ENCODE peak calls at places on chromosomes 5 and 9, in four cellular contexts. B, N, C and X are unnamed samples.

GRCh38 chr9:82010711-82011110 is 22.1 kb downstream of the SPATA31D1 start:
- DNase-seq in B (no peak), N (no peak), C (no peak), X (no peak)

GRCh38 chr5:106076655-106077054 is 1594.1 kb downstream of the EFNA5 start:
- DNase-seq in B (no peak), N (no peak), C (no peak), X (no peak)

GRCh38 chr5:50709471-50709870 is 43.0 kb downstream of the PARP8 start:
- DNase-seq in B (no peak), N (no peak), C (no peak), X (no peak)

GRCh38 chr5:134570886-134571285 is 45.4 kb downstream of the JADE2 start:
- DNase-seq in B (no peak), N (no peak), C (no peak), X (no peak)

GRCh38 chr5:142823176-142823575 is 53.0 kb downstream of the ARHGAP26 start:
- DNase-seq in B (no peak), N (no peak), C (no peak), X (no peak)

GRCh38 chr9:96045811-96046210 is 170.3 kb downstream of the ERCC6L2 start:
- DNase-seq in B (no peak), N (no peak), C (no peak), X (no peak)

GRCh38 chr9:37036237-37037136 is 2.4 kb upstream of the PAX5 start:
- DNase-seq in B (peak; percentile 85), N (peak; percentile 76), C (no peak), X (peak; percentile 71)

GRCh38 chr9:33619666-33620404 is 95.8 kb downstream of the ANKRD18B start:
- DNase-seq in B (no peak), N (no peak), C (no peak), X (no peak)

GRCh38 chr5:159189310-159189709 is 20.0 kb downstream of the RNF145 start:
- DNase-seq in B (no peak), N (no peak), C (no peak), X (no peak)

GRCh38 chr9:131405429-131405828 is 11.5 kb downstream of the PRRC2B start:
- DNase-seq in B (no peak), N (no peak), C (no peak), X (no peak)

GRCh38 chr5:3140117-3140516 is 388.6 kb upstream of the IRX2 start:
- DNase-seq in B (no peak), N (no peak), C (no peak), X (no peak)

GRCh38 chr9:137397675-137398423 is 25.1 kb downstream of the EXD3 start:
- DNase-seq in B (no peak), N (no peak), C (no peak), X (no peak)

GRCh38 chr5:78605611-78606010 is 43.0 kb downstream of the LHFPL2 start:
- DNase-seq in B (no peak), N (no peak), C (no peak), X (no peak)

GRCh38 chr5:172758836-172759149 is 12.2 kb downstream of the DUSP1 start:
- DNase-seq in B (no peak), N (no peak), C (no peak), X (no peak)

GRCh38 chr5:54278031-54278830 is 32.1 kb downstream of the ARL15 start:
- DNase-seq in B (no peak), N (no peak), C (no peak), X (no peak)

GRCh38 chr5:180868960-180869359 is 7.9 kb upstream of the ZFP62 start:
- DNase-seq in B (peak; percentile 65), N (peak; percentile 90), C (peak; percentile 41), X (peak; percentile 60)
- TF ChIP-seq CTCF in B (peak; percentile 71), N (peak; percentile 84), C (peak; percentile 53), X (peak; percentile 80)

GRCh38 chr5:89471556-89471955 is 588.6 kb upstream of the MEF2C start:
- DNase-seq in B (no peak), N (no peak), C (no peak), X (no peak)

GRCh38 chr5:89473196-89473595 is 590.2 kb upstream of the MEF2C start:
- DNase-seq in B (no peak), N (no peak), C (no peak), X (no peak)

GRCh38 chr5:89471115-89471514 is 588.1 kb upstream of the MEF2C start:
- DNase-seq in B (no peak), N (no peak), C (no peak), X (no peak)

GRCh38 chr5:89470658-89471057 is 587.7 kb upstream of the MEF2C start:
- DNase-seq in B (no peak), N (no peak), C (no peak), X (no peak)
- TF ChIP-seq CTCF in B (no peak), N (no peak), C (no peak), X (no peak)

DNA sequence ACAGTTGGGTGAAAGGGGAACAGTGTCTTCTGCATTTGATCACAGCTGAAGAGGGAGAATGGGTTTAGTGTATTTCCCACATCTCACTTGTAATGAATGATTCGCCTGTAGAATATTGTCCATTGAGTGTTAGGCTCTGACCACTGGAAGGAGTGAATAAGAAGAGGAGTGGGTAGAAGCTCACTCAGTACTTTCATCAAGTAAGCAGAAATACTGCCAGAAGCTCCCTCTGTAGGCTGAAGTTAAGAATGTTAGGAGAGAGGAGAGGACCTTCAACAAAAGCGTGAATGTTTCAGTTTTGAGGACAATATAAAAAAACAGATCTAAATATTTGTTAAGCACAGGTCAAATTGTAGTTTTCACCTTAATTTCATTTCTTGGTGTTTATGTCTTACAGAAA is 27.5 kb downstream of the FSD1L start:
- DNase-seq in B (no peak), N (no peak), C (no peak), X (no peak)
- TF ChIP-seq CTCF in B (no peak), N (peak; percentile 17), C (no peak), X (no peak)

GRCh38 chr9:93262537-93263310 is 78.8 kb downstream of the WNK2 start:
- DNase-seq in B (no peak), N (no peak), C (no peak), X (peak; percentile 28)

GRCh38 chr9:93261735-93262523 is 78.0 kb downstream of the WNK2 start:
- DNase-seq in B (no peak), N (peak; percentile 46), C (no peak), X (peak; percentile 18)

GRCh38 chr9:93259490-93260289 is 75.8 kb downstream of the WNK2 start:
- DNase-seq in B (no peak), N (peak; percentile 61), C (no peak), X (peak; percentile 20)

GRCh38 chr9:93260290-93261066 is 76.5 kb downstream of the WNK2 start:
- DNase-seq in B (no peak), N (peak; percentile 51), C (no peak), X (peak; percentile 11)

GRCh38 chr9:93261281-93261680 is 77.3 kb downstream of the WNK2 start:
- DNase-seq in B (no peak), N (peak; percentile 56), C (no peak), X (peak; percentile 25)
- TF ChIP-seq CTCF in B (no peak), N (no peak), C (no peak), X (no peak)

DNA sequence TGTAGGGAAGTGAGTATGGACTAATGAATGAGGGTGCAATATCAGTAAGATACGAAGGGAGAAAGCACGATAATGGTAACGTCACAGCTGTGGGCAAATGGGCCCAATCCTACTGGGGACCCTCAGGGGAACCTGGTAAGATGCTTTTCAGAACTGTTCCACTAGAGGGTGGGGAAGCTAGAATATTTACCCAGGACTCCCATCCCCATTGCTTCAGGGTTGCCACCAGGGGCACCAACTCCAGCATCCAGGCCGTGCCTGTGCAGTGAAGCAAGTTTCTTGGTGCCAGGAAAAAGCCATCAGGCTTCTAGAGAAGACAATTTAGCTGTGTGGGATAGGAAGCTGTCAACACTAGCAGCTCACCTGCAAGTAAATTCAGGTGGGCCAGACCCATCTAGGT is 409.3 kb downstream of the AGTPBP1 start:
- DNase-seq in B (no peak), N (no peak), C (no peak), X (no peak)
- TF ChIP-seq CTCF in B (no peak), N (no peak), C (no peak), X (no peak)

GRCh38 chr9:20884985-20885593 is 146.4 kb downstream of the HACD4 start:
- DNase-seq in B (peak; percentile 48), N (no peak), C (peak; percentile 44), X (peak; percentile 20)
- TF ChIP-seq CTCF in B (peak; percentile 75), N (peak; percentile 80), C (peak; percentile 76), X (peak; percentile 38)

DNA sequence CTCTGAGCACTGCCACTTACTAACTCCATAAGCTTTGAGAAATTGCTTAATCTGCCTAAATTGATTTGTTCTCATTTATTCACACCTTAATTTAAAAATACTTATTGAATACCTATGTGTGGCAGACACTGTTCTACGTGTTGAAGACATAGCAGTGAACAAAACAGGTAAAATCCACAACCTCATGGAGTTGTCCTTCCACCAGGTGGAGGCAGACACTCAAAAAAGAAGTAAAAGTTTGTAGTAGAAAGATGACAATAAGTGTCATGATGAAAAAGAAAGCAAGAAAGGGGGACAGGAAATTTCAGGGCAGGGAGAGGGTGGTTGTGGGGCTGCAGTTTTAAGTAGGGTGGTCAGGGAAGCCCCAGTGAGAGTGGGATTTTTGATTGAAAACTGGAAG is 94.9 kb downstream of the SREK1 start:
- DNase-seq in B (no peak), N (no peak), C (no peak), X (no peak)
- TF ChIP-seq CTCF in B (no peak), N (no peak), C (no peak), X (no peak)